ENCODE peak calls at places on chromosome 13, in six cellular contexts. X is body of pancreas, V is adrenal gland, K is OCI-LY7, L is fibroblast of pulmonary artery, J is HCT116. H is an unnamed sample.

GRCh38 chr13:40172149-40172591 is 494.3 kb downstream of the FOXO1 start:
- DNase-seq in J (no peak), K (no peak), L (no peak), V (no peak), X (no peak), H (no peak)

GRCh38 chr13:51768378-51768921 is 35.5 kb downstream of the DHRS12 start:
- DNase-seq in L (no peak), K (no peak), J (no peak), V (no peak), X (no peak), H (no peak)

GRCh38 chr13:32894589-32895001 is 121.6 kb upstream of the KL start:
- DNase-seq in J (no peak), X (no peak), V (no peak), L (peak; percentile 83), K (no peak), H (peak; percentile 53)

GRCh38 chr13:42574011-42574410 is at the start of gene TNFSF11:
- DNase-seq in V (no peak), X (no peak), J (no peak), L (no peak), K (no peak), H (no peak)

GRCh38 chr13:94860981-94861407 is 148.6 kb upstream of the SOX21 start:
- DNase-seq in K (no peak), X (no peak), L (peak; percentile 31), V (peak; percentile 24), J (no peak), H (peak; percentile 27)

GRCh38 chr13:21638319-21639282 is 32.3 kb upstream of the FGF9 start:
- DNase-seq in K (peak; percentile 40), X (peak; percentile 28), V (peak; percentile 61), J (no peak), L (peak; percentile 43), H (peak; percentile 32)

GRCh38 chr13:53321301-53321700 is 292.7 kb downstream of the OLFM4 start:
- DNase-seq in L (no peak), V (no peak), K (no peak), J (no peak), X (no peak), H (no peak)

GRCh38 chr13:101640797-101641400 is 188.4 kb downstream of the ITGBL1 start:
- DNase-seq in L (peak; percentile 57), J (no peak), V (no peak), X (no peak), K (no peak), H (peak; percentile 77)

GRCh38 chr13:40318366-40318765 is 348.1 kb downstream of the FOXO1 start:
- DNase-seq in J (no peak), K (peak; percentile 22), V (peak; percentile 67), X (peak; percentile 71), L (peak; percentile 34), H (no peak)

GRCh38 chr13:72113070-72113469 is 246.1 kb upstream of the DACH1 start:
- DNase-seq in K (no peak), X (no peak), L (no peak), J (no peak), V (no peak), H (no peak)

GRCh38 chr13:56888455-56888854 is 252.3 kb upstream of the PRR20A start:
- DNase-seq in J (no peak), K (no peak), L (no peak), V (no peak), X (no peak), H (no peak)

GRCh38 chr13:32153056-32153455 is 121.5 kb downstream of the FRY start:
- DNase-seq in L (peak; percentile 80), V (no peak), K (no peak), J (no peak), X (no peak), H (peak; percentile 88)

GRCh38 chr13:106246237-106246636 is 289.2 kb downstream of the EFNB2 start:
- DNase-seq in L (no peak), V (no peak), J (no peak), K (no peak), X (no peak), H (no peak)

GRCh38 chr13:76829572-76830327 is 56.5 kb downstream of the KCTD12 start:
- DNase-seq in X (no peak), J (no peak), L (peak; percentile 67), V (no peak), K (no peak), H (peak; percentile 43)

GRCh38 chr13:52600666-52601065 is 41.6 kb upstream of the HNRNPA1L2 start:
- DNase-seq in V (no peak), K (no peak), L (peak; percentile 7), J (no peak), X (no peak), H (peak; percentile 54)

GRCh38 chr13:101179021-101179420 is 237.3 kb downstream of the NALCN start:
- DNase-seq in X (no peak), K (no peak), L (no peak), V (no peak), J (no peak), H (no peak)

GRCh38 chr13:38366954-38367645 is 17.4 kb downstream of the UFM1 start:
- DNase-seq in V (no peak), J (no peak), K (no peak), L (peak; percentile 22), X (no peak), H (no peak)

GRCh38 chr13:102769679-102770078 is 3.9 kb downstream of the TEX30 start:
- DNase-seq in V (no peak), J (no peak), L (peak; percentile 31), K (no peak), X (no peak), H (peak; percentile 30)

GRCh38 chr13:46569471-46569870 is 16.5 kb downstream of the LRCH1 start:
- DNase-seq in X (no peak), K (no peak), L (no peak), J (no peak), V (no peak), H (no peak)
- H3K4me3 ChIP-seq in X (no peak overlapping the region), K (no peak overlapping the region), L (no peak overlapping the region), J (no peak overlapping the region), V (no peak overlapping the region), H (no peak overlapping the region)

GRCh38 chr13:46992383-46992952 is 95.6 kb upstream of the HTR2A start:
- DNase-seq in X (no peak), V (no peak), L (peak; percentile 46), K (peak; percentile 64), J (peak; percentile 16), H (peak; percentile 11)
- TF ChIP-seq CTCF in X (no peak), V (no peak), L (peak; percentile 54), K (peak; percentile 77), J (peak; percentile 50), H (peak; percentile 41)

DNA sequence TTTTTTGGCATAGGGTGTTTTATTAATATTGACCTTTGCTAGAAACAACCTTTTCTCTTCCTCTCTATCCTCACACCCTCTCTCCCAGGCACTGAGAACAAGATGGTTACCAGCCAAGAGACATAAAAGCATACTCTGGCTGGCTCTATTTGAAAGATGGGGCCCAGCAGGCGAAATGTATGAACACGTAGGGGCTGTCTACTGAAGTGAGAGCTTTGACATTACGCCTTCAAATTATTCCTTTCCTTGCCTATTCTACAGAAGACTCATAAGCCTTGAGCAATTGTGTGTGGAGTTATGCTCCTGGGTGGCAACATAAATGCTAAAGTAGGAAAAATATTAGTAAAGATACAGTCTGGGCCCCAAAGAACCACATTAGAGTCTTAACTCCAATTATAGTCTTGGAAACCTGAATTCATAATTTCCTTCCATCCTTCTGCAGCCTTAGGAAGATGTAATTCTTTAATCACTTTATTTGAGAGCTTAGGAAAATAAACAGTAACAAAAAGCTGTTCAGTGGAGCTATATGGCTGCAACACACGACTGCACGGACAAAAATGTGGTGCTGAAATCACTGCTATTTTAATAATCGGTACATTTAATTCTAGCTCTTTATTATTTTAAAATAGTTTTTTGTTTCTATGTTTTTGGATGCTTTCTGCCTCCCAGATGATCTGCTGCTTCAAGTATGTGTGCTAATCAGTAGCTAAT is 122.3 kb upstream of the RNF113B start:
- DNase-seq in V (no peak), J (no peak), L (no peak), X (no peak), K (no peak), H (no peak)
- H3K4me3 ChIP-seq in V (no peak overlapping the region), J (no peak overlapping the region), L (no peak overlapping the region), X (no peak overlapping the region), K (no peak overlapping the region), H (no peak overlapping the region)

GRCh38 chr13:44021422-44021821 is 141.7 kb downstream of the LACC1 start:
- DNase-seq in K (no peak), L (no peak), J (no peak), V (no peak), X (no peak), H (no peak)
- TF ChIP-seq CTCF in K (no peak), L (no peak), J (no peak), V (no peak), X (no peak), H (no peak)

GRCh38 chr13:61148211-61148610 is 267.4 kb downstream of the PCDH20 start:
- DNase-seq in X (no peak), V (no peak), K (no peak), J (no peak), L (no peak), H (no peak)
- H3K4me3 ChIP-seq in X (no peak overlapping the region), V (no peak overlapping the region), K (no peak overlapping the region), J (no peak overlapping the region), L (no peak overlapping the region), H (no peak overlapping the region)

GRCh38 chr13:49869514-49869913 is 66.6 kb downstream of the SPRYD7 start:
- DNase-seq in K (peak; percentile 38), L (peak; percentile 53), X (no peak), J (no peak), V (no peak), H (peak; percentile 19)
- TF ChIP-seq CTCF in K (peak; percentile 78), L (peak; percentile 52), X (peak; percentile 19), J (peak; percentile 69), V (no peak), H (peak; percentile 49)

GRCh38 chr13:99280166-99280565 is 22.0 kb upstream of the GPR18 start:
- DNase-seq in L (peak; percentile 11), V (no peak), K (no peak), J (no peak), X (no peak), H (no peak)

GRCh38 chr13:99282264-99283231 is 24.4 kb upstream of the GPR18 start:
- DNase-seq in L (no peak), V (no peak), K (peak; percentile 44), J (no peak), X (no peak), H (no peak)

GRCh38 chr13:99278199-99278598 is 20.0 kb upstream of the GPR18 start:
- DNase-seq in X (no peak), V (no peak), L (no peak), J (no peak), K (no peak), H (no peak)

GRCh38 chr13:99278843-99279242 is 20.7 kb upstream of the GPR18 start:
- DNase-seq in X (no peak), J (no peak), V (no peak), K (no peak), L (no peak), H (no peak)

GRCh38 chr13:99281811-99282263 is 23.7 kb upstream of the GPR18 start:
- DNase-seq in J (no peak), L (no peak), V (peak; percentile 48), X (no peak), K (no peak), H (no peak)
- H3K4me3 ChIP-seq in J (no peak overlapping the region), L (no peak overlapping the region), V (no peak overlapping the region), X (no peak overlapping the region), K (no peak overlapping the region), H (no peak overlapping the region)

H was measured in fibroblast of the aortic adventitia.